ENCODE peak calls at places on chromosomes 12 and 14, in seven cellular contexts. One of them, this sample, is unnamed.
A peak's percentile ranks its signal among the peaks of the same experiment; 100 is the strongest.

GRCh38 chr12:94798107-94798506 is 147.8 kb upstream of the TMCC3 start:
- DNase-seq in WTC11: no peak
- DNase-seq in NCI-H2029: no peak
- DNase-seq in heart right ventricle: no peak
- DNase-seq in COR-L47: no peak
- DNase-seq in NCI-H1694: no peak
- DNase-seq in GDM1: no peak
- DNase-seq in this sample: no peak

GRCh38 chr14:105374389-105374788 is 23.9 kb upstream of the TEX22 start:
- DNase-seq in COR-L47: no peak
- DNase-seq in NCI-H1694: no peak
- DNase-seq in WTC11: no peak
- DNase-seq in NCI-H2029: no peak
- DNase-seq in GDM1: no peak
- DNase-seq in heart right ventricle: no peak
- DNase-seq in this sample: no peak

GRCh38 chr12:42631507-42631906 is 42.0 kb upstream of the PRICKLE1 start:
- DNase-seq in COR-L47: no peak
- DNase-seq in NCI-H2029: no peak
- DNase-seq in GDM1: no peak
- DNase-seq in heart right ventricle: no peak
- DNase-seq in NCI-H1694: no peak
- DNase-seq in WTC11: no peak
- DNase-seq in this sample: no peak

GRCh38 chr12:104547239-104547638 is 90.5 kb downstream of the CHST11 start:
- DNase-seq in GDM1: no peak
- DNase-seq in NCI-H1694: no peak
- DNase-seq in WTC11: no peak
- DNase-seq in heart right ventricle: no peak
- DNase-seq in NCI-H2029: no peak
- DNase-seq in COR-L47: no peak
- DNase-seq in this sample: no peak

GRCh38 chr12:12294215-12295005 is 27.6 kb upstream of the LRP6 start:
- DNase-seq in NCI-H2029: no peak
- DNase-seq in WTC11: peak; percentile 30
- DNase-seq in GDM1: no peak
- DNase-seq in heart right ventricle: no peak
- DNase-seq in NCI-H1694: no peak
- DNase-seq in COR-L47: no peak
- DNase-seq in this sample: no peak

GRCh38 chr14:60178164-60178563 is 13.0 kb upstream of the DHRS7 start:
- DNase-seq in COR-L47: no peak
- DNase-seq in NCI-H1694: no peak
- DNase-seq in heart right ventricle: no peak
- DNase-seq in GDM1: no peak
- DNase-seq in WTC11: no peak
- DNase-seq in NCI-H2029: no peak
- DNase-seq in this sample: no peak

GRCh38 chr12:92398565-92399309 is 253.1 kb upstream of the BTG1 start:
- DNase-seq in NCI-H2029: no peak
- DNase-seq in GDM1: no peak
- DNase-seq in heart right ventricle: no peak
- DNase-seq in COR-L47: no peak
- DNase-seq in WTC11: no peak
- DNase-seq in NCI-H1694: no peak
- DNase-seq in this sample: no peak

GRCh38 chr12:2615665-2616387 is 178.9 kb upstream of the FKBP4 start:
- DNase-seq in WTC11: peak; percentile 28
- DNase-seq in GDM1: no peak
- DNase-seq in NCI-H2029: no peak
- DNase-seq in NCI-H1694: peak; percentile 18
- DNase-seq in heart right ventricle: peak; percentile 59
- DNase-seq in COR-L47: no peak
- DNase-seq in this sample: no peak

GRCh38 chr12:14905269-14906004 is 19.8 kb upstream of the MGP start:
- DNase-seq in NCI-H1694: no peak
- DNase-seq in WTC11: no peak
- DNase-seq in heart right ventricle: peak; percentile 21
- DNase-seq in COR-L47: no peak
- DNase-seq in NCI-H2029: no peak
- DNase-seq in GDM1: no peak
- DNase-seq in this sample: no peak

GRCh38 chr12:27178723-27179398 is 65.2 kb upstream of the STK38L start:
- DNase-seq in WTC11: no peak
- DNase-seq in NCI-H2029: peak; percentile 18
- DNase-seq in COR-L47: no peak
- DNase-seq in GDM1: no peak
- DNase-seq in NCI-H1694: no peak
- DNase-seq in heart right ventricle: no peak
- DNase-seq in this sample: no peak

GRCh38 chr12:108890208-108890607 is 10.3 kb downstream of the DAO start:
- DNase-seq in GDM1: no peak
- DNase-seq in heart right ventricle: no peak
- DNase-seq in WTC11: peak; percentile 45
- DNase-seq in NCI-H2029: no peak
- DNase-seq in COR-L47: no peak
- DNase-seq in NCI-H1694: no peak
- DNase-seq in this sample: no peak

GRCh38 chr14:50666772-50667490 is 1.2 kb downstream of the SAV1 start:
- DNase-seq in COR-L47: no peak
- DNase-seq in WTC11: no peak
- DNase-seq in heart right ventricle: no peak
- DNase-seq in NCI-H1694: peak; percentile 2
- DNase-seq in GDM1: no peak
- DNase-seq in NCI-H2029: peak; percentile 7
- DNase-seq in this sample: no peak

GRCh38 chr12:5043589-5044419 is at the start of gene KCNA5:
- DNase-seq in NCI-H2029: no peak
- DNase-seq in COR-L47: peak; percentile 18
- DNase-seq in heart right ventricle: peak; percentile 40
- DNase-seq in GDM1: no peak
- DNase-seq in WTC11: peak; percentile 61
- DNase-seq in NCI-H1694: no peak
- DNase-seq in this sample: peak; percentile 61

GRCh38 chr12:15627995-15628945 is 160.9 kb downstream of the EPS8 start:
- DNase-seq in GDM1: no peak
- DNase-seq in heart right ventricle: no peak
- DNase-seq in WTC11: no peak
- DNase-seq in NCI-H1694: no peak
- DNase-seq in COR-L47: no peak
- DNase-seq in NCI-H2029: no peak
- DNase-seq in this sample: no peak

GRCh38 chr12:124704619-124705018 is 137.2 kb upstream of the NCOR2 start:
- DNase-seq in heart right ventricle: no peak
- DNase-seq in WTC11: no peak
- DNase-seq in NCI-H1694: no peak
- DNase-seq in NCI-H2029: no peak
- DNase-seq in GDM1: no peak
- DNase-seq in COR-L47: no peak
- DNase-seq in this sample: no peak

GRCh38 chr12:80033457-80033856 is 65.9 kb upstream of the OTOGL start:
- DNase-seq in NCI-H1694: no peak
- DNase-seq in COR-L47: no peak
- DNase-seq in heart right ventricle: no peak
- DNase-seq in NCI-H2029: no peak
- DNase-seq in GDM1: no peak
- DNase-seq in WTC11: no peak
- DNase-seq in this sample: no peak

GRCh38 chr12:126030573-126030972 is 965.3 kb downstream of the AACS start:
- DNase-seq in NCI-H1694: no peak
- DNase-seq in COR-L47: no peak
- DNase-seq in WTC11: no peak
- DNase-seq in heart right ventricle: no peak
- DNase-seq in NCI-H2029: no peak
- DNase-seq in GDM1: no peak
- DNase-seq in this sample: no peak

GRCh38 chr12:69428351-69429048 is 41.7 kb upstream of the FRS2 start:
- DNase-seq in NCI-H1694: no peak
- DNase-seq in heart right ventricle: no peak
- DNase-seq in NCI-H2029: no peak
- DNase-seq in WTC11: no peak
- DNase-seq in GDM1: no peak
- DNase-seq in COR-L47: no peak
- DNase-seq in this sample: no peak

GRCh38 chr12:46585854-46586621 is 213.5 kb upstream of the SLC38A2 start:
- DNase-seq in COR-L47: no peak
- DNase-seq in NCI-H1694: no peak
- DNase-seq in WTC11: peak; percentile 70
- DNase-seq in NCI-H2029: peak; percentile 88
- DNase-seq in GDM1: peak; percentile 18
- DNase-seq in heart right ventricle: no peak
- DNase-seq in this sample: no peak

GRCh38 chr14:35229495-35230089 is 62.6 kb upstream of the PSMA6 start:
- DNase-seq in NCI-H1694: peak; percentile 34
- DNase-seq in GDM1: no peak
- DNase-seq in NCI-H2029: peak; percentile 77
- DNase-seq in WTC11: no peak
- DNase-seq in COR-L47: no peak
- DNase-seq in heart right ventricle: no peak
- DNase-seq in this sample: no peak

This sample was measured in glutamatergic neuron.